ENCODE peak calls at places on chromosomes 16 and 17, in five cellular contexts. J, A, B, L and Y are unnamed samples.

GRCh38 chr16:87765473-87765775 is 362 bp downstream of the KLHDC4 start:
- DNase-seq in B (no peak), L (no peak), A (no peak), J (no peak), Y (peak)

GRCh38 chr17:40399185-40399584 is 18.5 kb downstream of the TOP2A start:
- DNase-seq in L (no peak), A (no peak), B (no peak), J (no peak), Y (no peak)

GRCh38 chr16:87423429-87423828 is 31.3 kb downstream of the MAP1LC3B start:
- DNase-seq in B (no peak), A (no peak), J (no peak), L (no peak), Y (no peak)

GRCh38 chr17:33396818-33397217 is 103.7 kb upstream of the ASIC2 start:
- DNase-seq in B (no peak), J (no peak), L (no peak), A (no peak), Y (no peak)

GRCh38 chr17:48883171-48883570 is 9.4 kb upstream of the ATP5MC1 start:
- DNase-seq in J (no peak), L (no peak), A (no peak), B (no peak), Y (no peak)

GRCh38 chr17:42518755-42519545 is 17.1 kb upstream of the NAGLU start:
- DNase-seq in B (no peak), J (no peak), L (peak), A (peak), Y (no peak)

GRCh38 chr17:60916043-60916442 is 238.4 kb downstream of the BCAS3 start:
- DNase-seq in B (no peak), A (no peak), L (no peak), J (no peak), Y (no peak)

GRCh38 chr16:15897834-15898254 is 9.4 kb upstream of the CEP20 start:
- DNase-seq in A (no peak), L (no peak), B (no peak), J (no peak), Y (no peak)

GRCh38 chr17:17351901-17352781 is 49.0 kb downstream of the NT5M start:
- DNase-seq in B (peak), J (peak), L (no peak), A (peak), Y (no peak)

GRCh38 chr16:5072334-5073278 is 963 bp downstream of the ALG1 start:
- DNase-seq in L (no peak), B (no peak), J (peak), A (no peak), Y (no peak)

GRCh38 chr17:15384142-15384803 is 42.9 kb upstream of the TEKT3 start:
- DNase-seq in L (peak), B (no peak), A (peak), J (no peak), Y (no peak)

GRCh38 chr16:28318042-28318597 is 25.8 kb downstream of the SBK1 start:
- DNase-seq in A (no peak), L (no peak), J (peak), B (no peak), Y (no peak)

GRCh38 chr17:3845361-3845753 is 689 bp downstream of the NCBP3 start:
- DNase-seq in J (peak), B (no peak), A (no peak), L (no peak), Y (no peak)

GRCh38 chr17:11986939-11987329 is 10.3 kb downstream of the ZNF18 start:
- DNase-seq in L (no peak), A (no peak), B (no peak), J (no peak), Y (no peak)

GRCh38 chr17:28796062-28796461 is 46.5 kb downstream of the FAM222B start:
- DNase-seq in B (no peak), A (no peak), L (no peak), J (no peak), Y (no peak)

GRCh38 chr17:73248532-73248931 is 13.1 kb downstream of the CPSF4L start:
- DNase-seq in B (no peak), L (no peak), J (no peak), A (no peak), Y (no peak)

GRCh38 chr17:81966343-81967243 is 5.6 kb upstream of the NOTUM start:
- DNase-seq in L (no peak), B (peak), J (peak), A (peak), Y (no peak)

GRCh38 chr17:29042679-29043538 is at the start of gene PIPOX:
- DNase-seq in A (peak), B (peak), L (no peak), J (peak), Y (no peak)

GRCh38 chr17:11981862-11982261 is 15.4 kb downstream of the ZNF18 start:
- DNase-seq in A (no peak), L (no peak), J (no peak), B (no peak), Y (no peak)

GRCh38 chr16:17296412-17296811 is 174.3 kb downstream of the XYLT1 start:
- DNase-seq in J (no peak), A (peak), B (peak), L (no peak), Y (no peak)

GRCh38 chr17:47305302-47305923 is 18.3 kb upstream of the EFCAB13 start:
- DNase-seq in J (no peak), L (no peak), A (no peak), B (peak), Y (no peak)

GRCh38 chr16:29790949-29791844 is 646 bp downstream of the KIF22 start:
- DNase-seq in B (no peak), L (no peak), J (no peak), A (no peak), Y (no peak)